ENCODE peak calls at places on chromosomes 7 and 10, in nine cellular contexts. R, G, L, P, O, T, V, C and J are unnamed samples.

GRCh38 chr7:106054971-106055370 is 57.1 kb downstream of the SYPL1 start:
- DNase-seq in O (no peak), T (no peak), G (no peak), P (no peak), R (no peak), V (no peak), C (peak; percentile 52), L (no peak), J (no peak)

GRCh38 chr10:8088504-8088903 is 34.0 kb downstream of the GATA3 start:
- DNase-seq in T (peak; percentile 21), C (no peak), R (no peak), O (no peak), V (no peak), L (no peak), P (no peak), G (no peak), J (peak; percentile 21)

GRCh38 chr7:47435889-47436312 is 146.0 kb downstream of the TNS3 start:
- DNase-seq in R (no peak), O (no peak), P (peak; percentile 82), C (peak; percentile 66), L (no peak), V (peak; percentile 47), T (no peak), G (no peak), J (no peak)

GRCh38 chr7:82012453-82012852 is 242.6 kb upstream of the HGF start:
- DNase-seq in P (peak; percentile 67), O (no peak), V (no peak), T (no peak), C (no peak), R (no peak), G (no peak), L (no peak), J (no peak)

GRCh38 chr10:80730522-80730921 is 192.8 kb downstream of the SH2D4B start:
- DNase-seq in V (no peak), R (no peak), P (no peak), L (no peak), C (no peak), G (no peak), O (no peak), T (no peak), J (no peak)

GRCh38 chr7:137967143-137968018 is 34.5 kb downstream of the CREB3L2 start:
- DNase-seq in P (peak; percentile 83), R (no peak), V (no peak), G (no peak), T (no peak), L (no peak), O (no peak), C (no peak), J (no peak)

GRCh38 chr7:151598045-151598444 is 78.3 kb upstream of the RHEB start:
- DNase-seq in C (no peak), T (no peak), R (no peak), G (no peak), P (peak; percentile 97), L (no peak), O (no peak), V (peak; percentile 73), J (no peak)

GRCh38 chr7:21352540-21353387 is 75.1 kb upstream of the SP4 start:
- DNase-seq in T (no peak), G (peak; percentile 83), L (no peak), R (no peak), C (no peak), V (no peak), O (no peak), P (no peak), J (no peak)

GRCh38 chr7:128321044-128321422 is 22.7 kb downstream of the RBM28 start:
- DNase-seq in C (no peak), V (no peak), O (no peak), R (no peak), G (no peak), T (no peak), P (no peak), L (no peak), J (no peak)

GRCh38 chr7:108308913-108309312 is 147.3 kb downstream of the NRCAM start:
- DNase-seq in P (peak; percentile 91), R (no peak), C (no peak), L (no peak), V (no peak), O (no peak), T (no peak), G (no peak), J (no peak)

GRCh38 chr7:44973610-44974401 is 5.0 kb downstream of the MYO1G start:
- DNase-seq in G (no peak), R (no peak), T (peak; percentile 47), C (peak; percentile 43), O (no peak), V (no peak), L (no peak), P (no peak), J (peak; percentile 55)

GRCh38 chr10:111482074-111482350 is 405.2 kb downstream of the ADRA2A start:
- DNase-seq in R (no peak), C (peak; percentile 3), G (no peak), V (no peak), P (no peak), L (no peak), T (no peak), O (no peak), J (no peak)

GRCh38 chr7:1512781-1513656 is 8.8 kb upstream of the INTS1 start:
- DNase-seq in O (peak; percentile 42), T (peak; percentile 41), R (peak; percentile 33), P (no peak), C (no peak), V (no peak), G (peak; percentile 54), L (no peak), J (peak; percentile 53)

GRCh38 chr7:24905996-24906770 is 73.8 kb downstream of the OSBPL3 start:
- DNase-seq in G (no peak), P (peak; percentile 43), R (no peak), T (no peak), O (no peak), L (no peak), V (no peak), C (no peak), J (no peak)

GRCh38 chr7:16604054-16604453 is 41.5 kb downstream of the ANKMY2 start:
- DNase-seq in R (no peak), G (no peak), V (no peak), T (no peak), O (no peak), C (no peak), L (no peak), P (no peak), J (no peak)

GRCh38 chr7:98116656-98117461 is 10.2 kb downstream of the LMTK2 start:
- DNase-seq in C (no peak), V (peak; percentile 38), P (peak; percentile 78), R (no peak), T (no peak), L (no peak), O (no peak), G (no peak), J (no peak)

GRCh38 chr7:82442492-82443043 is 1.0 kb downstream of the CACNA2D1 start:
- DNase-seq in O (no peak), R (no peak), V (no peak), C (peak; percentile 70), T (no peak), P (peak; percentile 32), G (peak; percentile 6), L (no peak), J (no peak)

GRCh38 chr10:490256-490655 is 199.2 kb downstream of the DIP2C start:
- DNase-seq in P (no peak), O (no peak), C (no peak), L (no peak), R (no peak), V (no peak), T (no peak), G (no peak), J (no peak)

GRCh38 chr7:149688836-149689590 is 84.4 kb downstream of the ZNF467 start:
- DNase-seq in V (no peak), R (no peak), G (no peak), O (no peak), T (no peak), L (no peak), C (no peak), P (no peak), J (no peak)

GRCh38 chr10:12708921-12709320 is 292.6 kb downstream of the CCDC3 start:
- DNase-seq in O (no peak), L (no peak), G (no peak), C (no peak), V (no peak), T (no peak), P (peak; percentile 60), R (no peak), J (no peak)